ENCODE peak calls at places on chromosome X, in ten cellular contexts. Y is AML-193; C is cardiac septum; A is NCI-H1105 treated with DMSO at 0.1 percent for 48 hours; R is stimulated activated naive CD4-positive, alpha-beta T cell; O is right lobe of liver; Q is stimulated activated naive CD8-positive, alpha-beta T cell treated with anti-CD3 and anti-CD28 coated beads, Interleukin-15, Interleukin-2, amounts not matched to agents 100 U/mL and 50 U/mL, for 24 hours; G is stimulated activated CD4-positive, alpha-beta T cell treated with anti-CD3 and anti-CD28 coated beads, Interleukin-2, amount 100 ng/mL, for 48 hours; T is endothelial cell of umbilical vein; L is SK-N-MC. I is an unnamed sample.
A peak's percentile ranks its signal among the peaks of the same experiment; 100 is the strongest.

GRCh38 chrX:68997911-68998310 is 167.3 kb downstream of the PJA1 start:
- DNase-seq in Y (no peak), C (peak; percentile 81), A (no peak), R (no peak), O (no peak), Q (no peak), G (no peak), T (peak; percentile 70), L (no peak), I (no peak)

GRCh38 chrX:9873952-9874351 is 87.7 kb downstream of the SHROOM2 start:
- DNase-seq in Y (peak; percentile 20), C (no peak), A (peak; percentile 28), R (peak; percentile 35), O (no peak), Q (peak; percentile 29), G (peak; percentile 31), T (peak; percentile 44), L (no peak), I (peak; percentile 45)

GRCh38 chrX:71910526-71911022 is at the start of gene NHSL2:
- DNase-seq in Y (no peak), C (no peak), A (peak; percentile 36), R (no peak), O (no peak), Q (peak; percentile 19), G (no peak), T (no peak), L (no peak), I (no peak)

GRCh38 chrX:47643926-47644325 is 6.4 kb downstream of the ELK1 start:
- DNase-seq in Y (peak; percentile 11), C (no peak), A (no peak), R (peak; percentile 4), O (no peak), Q (no peak), G (no peak), T (peak; percentile 40), L (no peak), I (no peak)

GRCh38 chrX:97524997-97525396 is 641.3 kb downstream of the RPA4 start:
- DNase-seq in Y (no peak), C (no peak), A (no peak), R (no peak), O (no peak), Q (no peak), G (no peak), T (peak; percentile 75), L (no peak), I (no peak)

GRCh38 chrX:48003367-48003757 is 427 bp downstream of the ZNF182 start:
- DNase-seq in Y (no peak), C (no peak), A (no peak), R (no peak), O (no peak), Q (peak; percentile 13), G (no peak), T (no peak), L (no peak), I (peak; percentile 40)

GRCh38 chrX:67583171-67583570 is 39.4 kb downstream of the AR start:
- DNase-seq in Y (no peak), C (no peak), A (no peak), R (no peak), O (no peak), Q (no peak), G (no peak), T (no peak), L (no peak), I (no peak)

GRCh38 chrX:45445745-45446412 is 245.2 kb upstream of the DIPK2B start:
- DNase-seq in Y (peak; percentile 11), C (no peak), A (no peak), R (no peak), O (no peak), Q (no peak), G (no peak), T (peak; percentile 72), L (no peak), I (no peak)

GRCh38 chrX:31232506-31232905 is 160.7 kb upstream of the FTHL17 start:
- DNase-seq in Y (no peak), C (no peak), A (no peak), R (no peak), O (no peak), Q (no peak), G (no peak), T (no peak), L (no peak), I (peak; percentile 51)

GRCh38 chrX:20320461-20321159 is 53.9 kb upstream of the RPS6KA3 start:
- DNase-seq in Y (no peak), C (no peak), A (no peak), R (peak; percentile 44), O (no peak), Q (peak; percentile 7), G (no peak), T (no peak), L (no peak), I (peak; percentile 76)

GRCh38 chrX:12970691-12971202 is 4.2 kb upstream of the TMSB4X start:
- DNase-seq in Y (peak; percentile 60), C (no peak), A (peak; percentile 37), R (peak; percentile 78), O (no peak), Q (peak; percentile 44), G (no peak), T (peak; percentile 84), L (no peak), I (no peak)

GRCh38 chrX:40107291-40108083 is 9.7 kb upstream of the BCOR start:
- DNase-seq in Y (no peak), C (peak; percentile 82), A (no peak), R (no peak), O (peak; percentile 73), Q (no peak), G (no peak), T (peak; percentile 40), L (no peak), I (no peak)